ENCODE peak calls at places on chromosomes 4 and X, in six cellular contexts. One of them, this sample, is unnamed.
A peak's percentile ranks its signal among the peaks of the same experiment; 100 is the strongest.

GRCh38 chrX:154036513-154036912 is 16.8 kb upstream of the IRAK1 start:
- DNase-seq in neural crest cell: no peak
- DNase-seq in endothelial cell: no peak
- DNase-seq in NCI-H226: no peak
- DNase-seq in smooth muscle cell of the brain vasculature: no peak
- DNase-seq in stimulated activated CD4-positive, alpha-beta T cell treated with anti-CD3 and anti-CD28 coated beads, Interleukin-4, amount 100 ng/mL, for 4 hours: no peak
- DNase-seq in this sample: no peak

GRCh38 chrX:17242470-17242869 is 132.5 kb upstream of the NHS start:
- DNase-seq in endothelial cell: peak; percentile 43
- DNase-seq in NCI-H226: no peak
- DNase-seq in stimulated activated CD4-positive, alpha-beta T cell treated with anti-CD3 and anti-CD28 coated beads, Interleukin-4, amount 100 ng/mL, for 4 hours: peak; percentile 1
- DNase-seq in neural crest cell: peak; percentile 66
- DNase-seq in smooth muscle cell of the brain vasculature: peak; percentile 20
- DNase-seq in this sample: peak; percentile 17

GRCh38 chr4:113406723-113407016 is 354.9 kb downstream of the CAMK2D start:
- DNase-seq in NCI-H226: no peak
- DNase-seq in stimulated activated CD4-positive, alpha-beta T cell treated with anti-CD3 and anti-CD28 coated beads, Interleukin-4, amount 100 ng/mL, for 4 hours: no peak
- DNase-seq in neural crest cell: no peak
- DNase-seq in endothelial cell: no peak
- DNase-seq in smooth muscle cell of the brain vasculature: no peak
- DNase-seq in this sample: no peak

GRCh38 chrX:101395789-101396188 is 5.0 kb downstream of the RPL36A start:
- DNase-seq in stimulated activated CD4-positive, alpha-beta T cell treated with anti-CD3 and anti-CD28 coated beads, Interleukin-4, amount 100 ng/mL, for 4 hours: no peak
- DNase-seq in neural crest cell: no peak
- DNase-seq in endothelial cell: no peak
- DNase-seq in NCI-H226: no peak
- DNase-seq in smooth muscle cell of the brain vasculature: no peak
- DNase-seq in this sample: no peak

GRCh38 chr4:112130903-112131302 is 14.4 kb upstream of the FAM241A start:
- DNase-seq in NCI-H226: no peak
- DNase-seq in neural crest cell: no peak
- DNase-seq in stimulated activated CD4-positive, alpha-beta T cell treated with anti-CD3 and anti-CD28 coated beads, Interleukin-4, amount 100 ng/mL, for 4 hours: no peak
- DNase-seq in smooth muscle cell of the brain vasculature: no peak
- DNase-seq in endothelial cell: no peak
- DNase-seq in this sample: no peak

GRCh38 chrX:74670028-74670427 is 55.6 kb upstream of the RLIM start:
- DNase-seq in NCI-H226: no peak
- DNase-seq in endothelial cell: no peak
- DNase-seq in smooth muscle cell of the brain vasculature: no peak
- DNase-seq in stimulated activated CD4-positive, alpha-beta T cell treated with anti-CD3 and anti-CD28 coated beads, Interleukin-4, amount 100 ng/mL, for 4 hours: no peak
- DNase-seq in neural crest cell: no peak
- DNase-seq in this sample: no peak

GRCh38 chrX:12567857-12568256 is 223.4 kb upstream of the PRPS2 start:
- DNase-seq in stimulated activated CD4-positive, alpha-beta T cell treated with anti-CD3 and anti-CD28 coated beads, Interleukin-4, amount 100 ng/mL, for 4 hours: no peak
- DNase-seq in neural crest cell: no peak
- DNase-seq in endothelial cell: no peak
- DNase-seq in NCI-H226: no peak
- DNase-seq in smooth muscle cell of the brain vasculature: no peak
- DNase-seq in this sample: no peak

GRCh38 chr4:128068927-128069326 is 7.8 kb downstream of the LARP1B start:
- DNase-seq in NCI-H226: no peak
- DNase-seq in neural crest cell: no peak
- DNase-seq in endothelial cell: peak; percentile 20
- DNase-seq in stimulated activated CD4-positive, alpha-beta T cell treated with anti-CD3 and anti-CD28 coated beads, Interleukin-4, amount 100 ng/mL, for 4 hours: no peak
- DNase-seq in smooth muscle cell of the brain vasculature: no peak
- DNase-seq in this sample: no peak

GRCh38 chrX:140916891-140917290 is 85.5 kb upstream of the SPANXB1 start:
- DNase-seq in NCI-H226: no peak
- DNase-seq in endothelial cell: no peak
- DNase-seq in neural crest cell: no peak
- DNase-seq in smooth muscle cell of the brain vasculature: no peak
- DNase-seq in stimulated activated CD4-positive, alpha-beta T cell treated with anti-CD3 and anti-CD28 coated beads, Interleukin-4, amount 100 ng/mL, for 4 hours: no peak
- DNase-seq in this sample: no peak

GRCh38 chrX:13077168-13077567 is 32.7 kb upstream of the FAM9C start:
- DNase-seq in endothelial cell: no peak
- DNase-seq in neural crest cell: no peak
- DNase-seq in NCI-H226: no peak
- DNase-seq in smooth muscle cell of the brain vasculature: no peak
- DNase-seq in stimulated activated CD4-positive, alpha-beta T cell treated with anti-CD3 and anti-CD28 coated beads, Interleukin-4, amount 100 ng/mL, for 4 hours: no peak
- DNase-seq in this sample: no peak

GRCh38 chr4:188658958-188659522 is 519.8 kb downstream of the TRIML1 start:
- DNase-seq in endothelial cell: no peak
- DNase-seq in smooth muscle cell of the brain vasculature: no peak
- DNase-seq in NCI-H226: no peak
- DNase-seq in stimulated activated CD4-positive, alpha-beta T cell treated with anti-CD3 and anti-CD28 coated beads, Interleukin-4, amount 100 ng/mL, for 4 hours: no peak
- DNase-seq in neural crest cell: no peak
- DNase-seq in this sample: no peak

GRCh38 chrX:153379508-153379907 is 21.6 kb downstream of the PNMA6E start:
- DNase-seq in smooth muscle cell of the brain vasculature: no peak
- DNase-seq in neural crest cell: no peak
- DNase-seq in NCI-H226: no peak
- DNase-seq in endothelial cell: no peak
- DNase-seq in stimulated activated CD4-positive, alpha-beta T cell treated with anti-CD3 and anti-CD28 coated beads, Interleukin-4, amount 100 ng/mL, for 4 hours: no peak
- DNase-seq in this sample: no peak

GRCh38 chr4:128163177-128164117 is 102.3 kb downstream of the LARP1B start:
- DNase-seq in NCI-H226: peak; percentile 68
- DNase-seq in neural crest cell: no peak
- DNase-seq in endothelial cell: no peak
- DNase-seq in stimulated activated CD4-positive, alpha-beta T cell treated with anti-CD3 and anti-CD28 coated beads, Interleukin-4, amount 100 ng/mL, for 4 hours: no peak
- DNase-seq in smooth muscle cell of the brain vasculature: peak; percentile 29
- DNase-seq in this sample: no peak

GRCh38 chr4:173337463-173337862 is 3.3 kb upstream of the HMGB2 start:
- DNase-seq in endothelial cell: no peak
- DNase-seq in smooth muscle cell of the brain vasculature: no peak
- DNase-seq in NCI-H226: no peak
- DNase-seq in neural crest cell: no peak
- DNase-seq in stimulated activated CD4-positive, alpha-beta T cell treated with anti-CD3 and anti-CD28 coated beads, Interleukin-4, amount 100 ng/mL, for 4 hours: no peak
- DNase-seq in this sample: no peak

GRCh38 chrX:57453901-57454300 is 137.9 kb upstream of the ZXDB start:
- DNase-seq in NCI-H226: no peak
- DNase-seq in endothelial cell: peak; percentile 5
- DNase-seq in stimulated activated CD4-positive, alpha-beta T cell treated with anti-CD3 and anti-CD28 coated beads, Interleukin-4, amount 100 ng/mL, for 4 hours: no peak
- DNase-seq in smooth muscle cell of the brain vasculature: no peak
- DNase-seq in neural crest cell: no peak
- DNase-seq in this sample: no peak

GRCh38 chrX:120315776-120316175 is 4.5 kb upstream of the TMEM255A start:
- DNase-seq in NCI-H226: no peak
- DNase-seq in smooth muscle cell of the brain vasculature: no peak
- DNase-seq in endothelial cell: no peak
- DNase-seq in neural crest cell: no peak
- DNase-seq in stimulated activated CD4-positive, alpha-beta T cell treated with anti-CD3 and anti-CD28 coated beads, Interleukin-4, amount 100 ng/mL, for 4 hours: no peak
- DNase-seq in this sample: no peak

GRCh38 chr4:186081202-186081807 is 12.3 kb downstream of the TLR3 start:
- DNase-seq in endothelial cell: no peak
- DNase-seq in stimulated activated CD4-positive, alpha-beta T cell treated with anti-CD3 and anti-CD28 coated beads, Interleukin-4, amount 100 ng/mL, for 4 hours: no peak
- DNase-seq in NCI-H226: no peak
- DNase-seq in smooth muscle cell of the brain vasculature: no peak
- DNase-seq in neural crest cell: no peak
- DNase-seq in this sample: no peak

GRCh38 chr4:72432282-72432681 is 136.7 kb downstream of the ADAMTS3 start:
- DNase-seq in smooth muscle cell of the brain vasculature: no peak
- DNase-seq in stimulated activated CD4-positive, alpha-beta T cell treated with anti-CD3 and anti-CD28 coated beads, Interleukin-4, amount 100 ng/mL, for 4 hours: no peak
- DNase-seq in neural crest cell: no peak
- DNase-seq in endothelial cell: no peak
- DNase-seq in NCI-H226: no peak
- DNase-seq in this sample: no peak

GRCh38 chr4:89303177-89303576 is 4.4 kb downstream of the GPRIN3 start:
- DNase-seq in neural crest cell: no peak
- DNase-seq in stimulated activated CD4-positive, alpha-beta T cell treated with anti-CD3 and anti-CD28 coated beads, Interleukin-4, amount 100 ng/mL, for 4 hours: no peak
- DNase-seq in endothelial cell: no peak
- DNase-seq in NCI-H226: no peak
- DNase-seq in smooth muscle cell of the brain vasculature: no peak
- DNase-seq in this sample: no peak

GRCh38 chr4:153238146-153238919 is 34.1 kb downstream of the TRIM2 start:
- DNase-seq in NCI-H226: no peak
- DNase-seq in stimulated activated CD4-positive, alpha-beta T cell treated with anti-CD3 and anti-CD28 coated beads, Interleukin-4, amount 100 ng/mL, for 4 hours: no peak
- DNase-seq in neural crest cell: no peak
- DNase-seq in smooth muscle cell of the brain vasculature: no peak
- DNase-seq in endothelial cell: no peak
- DNase-seq in this sample: no peak

GRCh38 chr4:153257151-153257620 is 52.9 kb downstream of the TRIM2 start:
- DNase-seq in endothelial cell: peak; percentile 24
- DNase-seq in NCI-H226: no peak
- DNase-seq in smooth muscle cell of the brain vasculature: no peak
- DNase-seq in neural crest cell: peak; percentile 37
- DNase-seq in stimulated activated CD4-positive, alpha-beta T cell treated with anti-CD3 and anti-CD28 coated beads, Interleukin-4, amount 100 ng/mL, for 4 hours: peak; percentile 18
- DNase-seq in this sample: no peak

GRCh38 chrX:134572816-134573682 is 85.2 kb downstream of the PLAC1 start:
- DNase-seq in endothelial cell: no peak
- DNase-seq in stimulated activated CD4-positive, alpha-beta T cell treated with anti-CD3 and anti-CD28 coated beads, Interleukin-4, amount 100 ng/mL, for 4 hours: no peak
- DNase-seq in NCI-H226: peak; percentile 51
- DNase-seq in neural crest cell: no peak
- DNase-seq in smooth muscle cell of the brain vasculature: no peak
- DNase-seq in this sample: no peak

GRCh38 chrX:136067946-136068345 is 79.4 kb upstream of the FHL1 start:
- DNase-seq in smooth muscle cell of the brain vasculature: no peak
- DNase-seq in stimulated activated CD4-positive, alpha-beta T cell treated with anti-CD3 and anti-CD28 coated beads, Interleukin-4, amount 100 ng/mL, for 4 hours: no peak
- DNase-seq in NCI-H226: no peak
- DNase-seq in neural crest cell: no peak
- DNase-seq in endothelial cell: no peak
- DNase-seq in this sample: no peak

GRCh38 chr4:148951346-148951745 is 509.1 kb upstream of the NR3C2 start:
- DNase-seq in neural crest cell: no peak
- DNase-seq in NCI-H226: peak; percentile 7
- DNase-seq in stimulated activated CD4-positive, alpha-beta T cell treated with anti-CD3 and anti-CD28 coated beads, Interleukin-4, amount 100 ng/mL, for 4 hours: no peak
- DNase-seq in endothelial cell: no peak
- DNase-seq in smooth muscle cell of the brain vasculature: no peak
- DNase-seq in this sample: no peak